ENCODE peak calls at places on chromosomes 11 and 22, in seven cellular contexts. U is K562, T is HCT116, E is GM12878, P is H1, K is HepG2, C is SK-N-SH. Z is an unnamed sample.

GRCh38 chr11:62889126-62889483 is 8.4 kb downstream of the SLC3A2 start:
- DNase-seq in U (no peak), T (no peak), E (no peak), P (no peak), K (no peak), C (no peak), Z (no peak)

GRCh38 chr11:16805942-16806341 is 67.5 kb downstream of the C11orf58 start:
- DNase-seq in U (no peak), T (no peak), E (no peak), P (no peak), K (peak), C (peak), Z (no peak)

GRCh38 chr11:74204692-74205091 is 33.6 kb downstream of the PPME1 start:
- DNase-seq in U (no peak), T (no peak), E (no peak), P (no peak), K (no peak), C (no peak), Z (no peak)

GRCh38 chr22:40472036-40472435 is 101.6 kb downstream of the SGSM3 start:
- DNase-seq in U (no peak), T (no peak), E (no peak), P (no peak), K (no peak), C (no peak), Z (no peak)

GRCh38 chr22:18947905-18948304 is 11.8 kb upstream of the PRODH start:
- DNase-seq in U (no peak), T (no peak), E (no peak), P (no peak), K (no peak), C (no peak), Z (no peak)

GRCh38 chr11:116984186-116984585 is 114.0 kb downstream of the SIK3 start:
- DNase-seq in U (no peak), T (no peak), E (no peak), P (no peak), K (peak), C (no peak), Z (no peak)

GRCh38 chr22:49483946-49484345 is 343.7 kb downstream of the BRD1 start:
- DNase-seq in U (no peak), T (no peak), E (no peak), P (no peak), K (no peak), C (no peak), Z (no peak)

GRCh38 chr11:76604652-76605241 is 65.8 kb downstream of the LRRC32 start:
- DNase-seq in U (no peak), T (no peak), E (no peak), P (no peak), K (no peak), C (peak), Z (no peak)

GRCh38 chr11:103881518-103882070 is 154.8 kb upstream of the DDI1 start:
- DNase-seq in U (no peak), T (no peak), E (no peak), P (no peak), K (no peak), C (no peak), Z (no peak)

GRCh38 chr11:79922641-79923040 is 481.8 kb upstream of the TENM4 start:
- DNase-seq in U (no peak), T (no peak), E (no peak), P (no peak), K (no peak), C (no peak), Z (no peak)

GRCh38 chr11:35260342-35260985 is 121.5 kb downstream of the CD44 start:
- DNase-seq in U (no peak), T (no peak), E (no peak), P (no peak), K (no peak), C (no peak), Z (no peak)

GRCh38 chr11:111764621-111765020 is 1.6 kb downstream of the PPP2R1B start:
- DNase-seq in U (no peak), T (no peak), E (no peak), P (no peak), K (no peak), C (no peak), Z (no peak)

GRCh38 chr11:69178819-69179482 is 23.2 kb downstream of the SMIM38 start:
- DNase-seq in U (no peak), T (no peak), E (no peak), P (no peak), K (no peak), C (no peak), Z (no peak)

GRCh38 chr11:47189100-47189834 is 3.0 kb upstream of the PACSIN3 start:
- DNase-seq in U (no peak), T (no peak), E (no peak), P (no peak), K (peak), C (no peak), Z (peak)

GRCh38 chr11:5138256-5138655 is at the start of gene OR52A5:
- DNase-seq in U (no peak), T (no peak), E (no peak), P (no peak), K (no peak), C (no peak), Z (no peak)

GRCh38 chr11:23078289-23078971 is 218.2 kb upstream of the CCDC179 start:
- DNase-seq in U (no peak), T (no peak), E (no peak), P (no peak), K (no peak), C (no peak), Z (no peak)

DNA sequence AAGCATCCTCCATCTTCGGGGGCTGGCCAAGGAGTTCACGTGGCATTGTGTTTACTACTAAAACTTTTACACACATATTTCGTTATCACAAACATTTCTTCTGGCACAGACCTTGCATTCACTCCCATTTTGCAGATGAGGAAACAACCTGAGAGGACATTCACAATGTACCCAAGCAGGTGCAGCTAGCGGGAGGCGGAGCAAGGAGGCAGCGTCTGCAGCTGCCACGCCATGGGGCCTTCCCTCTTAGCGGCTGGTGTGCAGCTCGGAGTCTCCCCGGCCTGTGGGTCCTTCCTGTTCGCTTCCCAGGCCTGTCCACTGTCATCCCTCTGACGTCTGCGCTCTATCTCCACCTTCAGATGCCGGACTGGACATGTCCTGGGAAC is 807.8 kb downstream of the TBC1D22A start:
- DNase-seq in U (no peak), T (no peak), E (no peak), P (no peak), K (no peak), C (no peak), Z (no peak)
- TF ChIP-seq JUND in U (no peak), T (no peak), E (no peak), P (no peak), K (no peak), C (no peak), Z (no peak)

GRCh38 chr22:28474248-28474647 is 205.4 kb downstream of the TTC28 start:
- DNase-seq in U (no peak), T (no peak), E (no peak), P (no peak), K (no peak), C (no peak), Z (no peak)
- TF ChIP-seq JUND in U (no peak), T (no peak), E (no peak), P (no peak), K (no peak), C (no peak), Z (no peak)

GRCh38 chr11:8384199-8384821 is 120.6 kb upstream of the LMO1 start:
- DNase-seq in U (peak), T (no peak), E (no peak), P (no peak), K (no peak), C (no peak), Z (no peak)
- TF ChIP-seq JUND in U (peak), T (no peak), E (no peak), P (no peak), K (no peak), C (no peak), Z (no peak)

GRCh38 chr11:72298931-72299330 is 55.0 kb upstream of the PHOX2A start:
- DNase-seq in U (no peak), T (no peak), E (no peak), P (no peak), K (no peak), C (no peak), Z (no peak)
- TF ChIP-seq JUND in U (no peak), T (no peak), E (no peak), P (no peak), K (no peak), C (no peak), Z (no peak)

GRCh38 chr22:27749597-27750225 is 51.8 kb downstream of the MN1 start:
- DNase-seq in U (no peak), T (no peak), E (no peak), P (no peak), K (no peak), C (no peak), Z (no peak)

GRCh38 chr22:27748355-27749168 is 53.0 kb downstream of the MN1 start:
- DNase-seq in U (no peak), T (no peak), E (no peak), P (peak), K (no peak), C (no peak), Z (peak)

GRCh38 chr22:27745809-27746208 is 55.7 kb downstream of the MN1 start:
- DNase-seq in U (no peak), T (no peak), E (no peak), P (no peak), K (no peak), C (no peak), Z (no peak)

GRCh38 chr22:27746918-27747317 is 54.6 kb downstream of the MN1 start:
- DNase-seq in U (no peak), T (no peak), E (no peak), P (no peak), K (no peak), C (no peak), Z (no peak)

DNA sequence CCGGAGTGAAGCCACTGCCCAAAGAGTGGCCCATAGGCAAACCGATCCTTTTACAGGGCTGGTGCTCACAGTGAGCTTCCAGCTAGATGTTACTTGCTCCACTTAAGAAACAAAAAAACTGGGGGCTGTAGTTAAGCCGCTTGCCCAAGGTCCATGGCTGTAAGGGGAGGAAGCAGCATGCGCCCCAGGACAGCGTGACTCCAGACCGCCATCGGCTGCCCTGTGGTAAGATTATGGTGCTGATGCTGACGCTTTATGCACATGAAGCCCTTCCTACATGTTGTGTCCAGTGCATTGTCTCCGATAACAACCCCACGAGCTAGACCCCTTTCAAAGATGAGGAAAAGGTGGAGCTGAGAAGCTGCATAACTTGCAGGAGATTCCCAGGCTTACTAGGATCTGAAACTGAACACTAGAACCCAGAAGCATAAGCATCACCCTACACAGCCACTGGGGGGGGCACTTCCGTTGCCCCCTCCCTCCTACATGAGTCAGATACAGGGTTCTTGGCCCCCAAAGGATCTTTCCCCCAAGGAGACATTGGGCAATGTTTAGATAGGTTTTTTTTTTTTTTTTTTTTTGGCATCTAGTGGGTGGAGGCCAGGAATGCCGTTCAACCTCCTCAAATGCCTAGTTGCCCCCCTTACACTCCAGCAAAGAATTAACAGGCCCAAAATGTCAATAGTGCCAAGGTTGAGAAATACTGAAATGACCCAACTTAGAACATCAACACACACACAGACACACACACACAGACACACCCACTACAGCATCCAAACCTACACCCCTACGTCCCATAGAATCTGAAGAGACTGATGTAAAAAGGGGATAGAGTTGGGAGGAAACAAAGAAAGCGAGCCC is 53.9 kb downstream of the MN1 start:
- DNase-seq in U (peak), T (no peak), E (no peak), P (no peak), K (no peak), C (no peak), Z (no peak)
- TF ChIP-seq JUND in U (no peak), T (no peak), E (no peak), P (no peak), K (no peak), C (no peak), Z (no peak)

Z was measured in T47D.